ENCODE peak calls at places on chromosome 22, in ten cellular contexts. K is astrocyte of the cerebellum, L is dorsolateral prefrontal cortex, Q is AG04450, B is uterus, D is hepatocyte, U is A549, O is lung, E is suprapubic skin, M is right atrium auricular region. W is an unnamed sample.

GRCh38 chr22:29190051-29190450 is 15.6 kb upstream of the EMID1 start:
- DNase-seq in K (no peak), L (no peak), Q (no peak), B (no peak), D (no peak), U (no peak), O (no peak), E (no peak), M (no peak), W (no peak)

GRCh38 chr22:42976131-42976530 is 38.8 kb downstream of the PACSIN2 start:
- DNase-seq in K (no peak), L (no peak), Q (no peak), B (no peak), D (no peak), U (no peak), O (no peak), E (peak; percentile 44), M (no peak), W (no peak)

GRCh38 chr22:49688516-49689254 is 139.0 kb downstream of the BRD1 start:
- DNase-seq in K (no peak), L (no peak), Q (no peak), B (no peak), D (no peak), U (no peak), O (no peak), E (no peak), M (peak; percentile 26), W (no peak)

GRCh38 chr22:40509401-40510134 is 127.0 kb downstream of the MRTFA start:
- DNase-seq in K (peak; percentile 94), L (no peak), Q (peak; percentile 79), B (peak; percentile 81), D (peak; percentile 65), U (no peak), O (peak; percentile 62), E (no peak), M (no peak), W (peak; percentile 88)

GRCh38 chr22:29733362-29734322 is 13.8 kb downstream of the CABP7 start:
- DNase-seq in K (no peak), L (no peak), Q (no peak), B (no peak), D (peak; percentile 41), U (no peak), O (no peak), E (no peak), M (no peak), W (no peak)

GRCh38 chr22:48920776-48921241 is 906.9 kb downstream of the BRD1 start:
- DNase-seq in K (no peak), L (no peak), Q (no peak), B (no peak), D (no peak), U (no peak), O (no peak), E (peak; percentile 35), M (peak; percentile 28), W (no peak)

GRCh38 chr22:48894804-48895250 is 932.8 kb downstream of the BRD1 start:
- DNase-seq in K (no peak), L (no peak), Q (no peak), B (no peak), D (no peak), U (no peak), O (no peak), E (no peak), M (peak; percentile 44), W (no peak)

GRCh38 chr22:28341001-28341400 is 338.6 kb downstream of the TTC28 start:
- DNase-seq in K (peak; percentile 18), L (no peak), Q (no peak), B (no peak), D (no peak), U (no peak), O (no peak), E (no peak), M (no peak), W (no peak)

GRCh38 chr22:48855593-48856307 is 971.9 kb downstream of the BRD1 start:
- DNase-seq in K (no peak), L (no peak), Q (no peak), B (no peak), D (no peak), U (no peak), O (no peak), E (peak; percentile 49), M (no peak), W (no peak)

DNA sequence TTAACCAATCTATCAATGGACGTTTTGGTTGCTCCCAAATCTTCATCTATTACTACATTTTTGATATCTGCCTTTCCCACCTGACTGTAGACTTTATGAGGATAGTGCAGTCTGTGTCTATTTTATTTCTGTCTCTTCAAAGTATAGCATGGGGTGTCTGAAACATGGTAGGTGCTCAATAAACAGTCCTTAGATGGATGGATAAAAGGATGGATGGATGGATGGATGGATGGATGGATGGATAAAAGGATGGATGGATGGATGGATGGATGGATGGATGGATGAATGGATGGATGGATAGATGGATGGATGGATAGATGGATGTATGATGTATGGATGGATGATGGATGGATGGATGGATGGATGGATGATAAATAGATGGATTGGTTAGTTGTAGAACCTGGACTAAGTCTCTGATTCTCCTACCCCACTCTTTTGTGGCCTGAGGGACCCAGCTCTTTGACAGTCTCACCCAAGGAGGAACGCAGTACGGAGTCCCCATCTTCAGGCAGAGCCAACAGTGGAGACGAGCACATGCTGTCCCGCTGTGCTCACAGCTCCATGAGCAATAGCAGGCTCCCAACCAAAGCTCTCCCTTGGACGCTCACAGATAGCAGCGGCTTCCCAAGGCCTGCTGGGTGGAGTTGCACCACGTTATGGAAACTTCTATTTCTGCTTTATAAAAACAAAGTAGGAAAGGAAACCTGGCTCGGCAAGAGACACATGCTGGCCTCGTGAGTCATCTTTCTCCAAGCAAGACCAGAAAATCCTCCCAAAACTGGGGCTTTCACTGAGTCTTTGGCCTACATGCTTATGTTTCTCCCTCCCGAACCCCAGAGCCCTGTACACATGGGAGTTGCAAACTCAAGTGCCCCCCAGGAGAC is 448.0 kb downstream of the MIAT start:
- DNase-seq in K (peak; percentile 89), L (no peak), Q (no peak), B (peak; percentile 88), D (peak; percentile 64), U (no peak), O (no peak), E (peak; percentile 86), M (peak; percentile 92), W (peak; percentile 80)
- TF ChIP-seq CTCF in K (no peak), L (no peak), Q (no peak), B (no peak), D (no peak), U (no peak), O (no peak), E (no peak), M (no peak), W (no peak)

GRCh38 chr22:33842421-33843094 is 77.7 kb downstream of the LARGE1 start:
- DNase-seq in K (no peak), L (no peak), Q (no peak), B (no peak), D (no peak), U (no peak), O (no peak), E (no peak), M (no peak), W (no peak)
- H3K4me3 ChIP-seq in K (no peak overlapping the region), L (no peak overlapping the region), Q (no peak overlapping the region), B (no peak overlapping the region), D (no peak overlapping the region), U (no peak overlapping the region), O (no peak overlapping the region), E (no peak overlapping the region), M (no peak overlapping the region), W (no peak overlapping the region)

GRCh38 chr22:19477321-19478085 is 1.5 kb downstream of the UFD1 start:
- DNase-seq in K (no peak), L (no peak), Q (no peak), B (no peak), D (no peak), U (no peak), O (no peak), E (no peak), M (no peak), W (no peak)
- TF ChIP-seq CTCF in K (peak; percentile 29), L (peak; percentile 29), Q (peak; percentile 29), B (no peak), D (peak; percentile 30), U (peak; percentile 14), O (no peak), E (no peak), M (no peak), W (no peak)

DNA sequence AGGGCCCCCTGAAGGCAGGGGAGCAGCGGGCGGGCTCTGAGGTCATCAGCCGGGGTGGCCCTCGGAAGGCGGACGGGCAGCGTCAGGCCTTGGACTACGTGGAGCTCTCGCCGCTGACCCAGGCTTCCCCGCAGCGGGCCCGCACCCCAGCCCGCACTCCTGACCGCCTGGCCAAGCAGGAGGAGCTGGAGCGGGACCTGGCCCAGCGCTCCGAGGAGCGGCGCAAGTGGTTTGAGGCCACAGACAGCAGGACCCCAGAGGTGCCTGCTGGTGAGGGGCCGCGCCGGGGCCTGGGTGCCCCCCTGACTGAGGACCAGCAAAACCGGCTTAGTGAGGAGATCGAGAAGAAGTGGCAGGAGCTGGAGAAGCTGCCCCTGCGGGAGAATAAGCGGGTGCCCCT is 50.1 kb upstream of the GCAT start:
- DNase-seq in K (no peak), L (no peak), Q (no peak), B (no peak), D (no peak), U (no peak), O (no peak), E (no peak), M (no peak), W (no peak)
- H3K4me3 ChIP-seq in K (no peak overlapping the region), L (no peak overlapping the region), Q (no peak overlapping the region), B (no peak overlapping the region), D (no peak overlapping the region), U (no peak overlapping the region), O (no peak overlapping the region), E (no peak overlapping the region), M (no peak overlapping the region), W (no peak overlapping the region)

DNA sequence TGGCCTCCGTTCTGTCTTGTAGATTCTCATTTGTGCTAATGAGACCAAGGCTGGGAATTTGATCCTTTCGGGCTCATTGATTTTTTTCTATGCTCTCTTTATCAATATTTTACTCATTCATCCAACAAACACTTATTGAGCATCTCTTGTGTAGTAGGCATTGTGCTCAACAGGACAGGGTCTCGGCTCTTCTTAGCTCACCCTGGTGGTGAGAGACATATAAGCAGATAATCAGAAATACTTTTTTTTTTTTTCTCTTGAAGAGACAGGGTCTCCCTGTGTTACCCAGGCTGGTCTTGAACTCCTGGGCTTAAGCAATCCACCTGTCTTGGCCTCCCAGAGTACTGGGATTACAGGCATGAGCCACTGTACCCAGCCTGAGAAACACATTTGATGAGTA is 48.0 kb upstream of the SLC5A1 start:
- DNase-seq in K (no peak), L (no peak), Q (no peak), B (no peak), D (no peak), U (no peak), O (no peak), E (no peak), M (no peak), W (no peak)
- TF ChIP-seq CTCF in K (peak; percentile 24), L (no peak), Q (peak; percentile 28), B (no peak), D (no peak), U (no peak), O (no peak), E (no peak), M (no peak), W (peak; percentile 18)

GRCh38 chr22:41928416-41929157 is 2.0 kb upstream of the TNFRSF13C start:
- DNase-seq in K (no peak), L (no peak), Q (no peak), B (no peak), D (no peak), U (no peak), O (no peak), E (no peak), M (no peak), W (no peak)
- H3K4me3 ChIP-seq in K (no peak overlapping the region), L (no peak overlapping the region), Q (no peak overlapping the region), B (no peak overlapping the region), D (no peak overlapping the region), U (no peak overlapping the region), O (no peak overlapping the region), E (no peak overlapping the region), M (no peak overlapping the region), W (no peak overlapping the region)

W was measured in AG09309.